ENCODE peak calls at places on chromosomes 13 and 19, in six cellular contexts. I, S, Q, L, Z and N are unnamed samples.

GRCh38 chr19:3324405-3324856 is 42.0 kb upstream of the NFIC start:
- DNase-seq in I (peak; percentile 48), S (peak; percentile 4), Q (peak; percentile 78), L (peak; percentile 72), Z (peak; percentile 88), N (peak; percentile 67)

GRCh38 chr13:28545583-28546333 is 50.8 kb upstream of the FLT1 start:
- DNase-seq in I (no peak), S (peak; percentile 67), Q (peak; percentile 36), L (no peak), Z (no peak), N (no peak)

GRCh38 chr13:89925107-89925506 is 1422.4 kb upstream of the MIR17HG start:
- DNase-seq in I (peak; percentile 20), S (no peak), Q (no peak), L (peak; percentile 57), Z (no peak), N (no peak)

GRCh38 chr19:6062274-6062673 is 48.0 kb downstream of the RFX2 start:
- DNase-seq in I (no peak), S (no peak), Q (peak; percentile 57), L (no peak), Z (peak; percentile 32), N (no peak)

GRCh38 chr19:50162988-50163387 is at the start of gene IZUMO2:
- DNase-seq in I (no peak), S (no peak), Q (no peak), L (no peak), Z (no peak), N (no peak)

GRCh38 chr19:48424694-48425219 is 21.0 kb upstream of the GRWD1 start:
- DNase-seq in I (no peak), S (no peak), Q (no peak), L (no peak), Z (no peak), N (no peak)

GRCh38 chr19:776549-776948 is 20.7 kb upstream of the PTBP1 start:
- DNase-seq in I (no peak), S (no peak), Q (no peak), L (no peak), Z (no peak), N (no peak)

GRCh38 chr19:3983936-3984583 is 1.2 kb downstream of the EEF2 start:
- DNase-seq in I (no peak), S (no peak), Q (peak; percentile 70), L (no peak), Z (peak; percentile 54), N (no peak)

GRCh38 chr13:40640845-40641458 is 25.5 kb downstream of the FOXO1 start:
- DNase-seq in I (no peak), S (no peak), Q (no peak), L (no peak), Z (no peak), N (no peak)

GRCh38 chr13:50334092-50334778 is 319.0 kb downstream of the KCNRG start:
- DNase-seq in I (no peak), S (no peak), Q (no peak), L (no peak), Z (no peak), N (no peak)

GRCh38 chr13:51659276-51660127 is 75.2 kb downstream of the WDFY2 start:
- DNase-seq in I (no peak), S (no peak), Q (no peak), L (no peak), Z (no peak), N (no peak)

GRCh38 chr13:87274209-87274819 is 396.9 kb upstream of the SLITRK5 start:
- DNase-seq in I (peak; percentile 10), S (no peak), Q (peak; percentile 17), L (peak; percentile 59), Z (no peak), N (no peak)

GRCh38 chr13:109771926-109772325 is 14.5 kb downstream of the IRS2 start:
- DNase-seq in I (no peak), S (no peak), Q (no peak), L (no peak), Z (no peak), N (no peak)

GRCh38 chr19:47095707-47096704 is 17.6 kb downstream of the ZC3H4 start:
- DNase-seq in I (no peak), S (no peak), Q (peak; percentile 96), L (peak; percentile 69), Z (no peak), N (no peak)

GRCh38 chr13:24184265-24184841 is 23.8 kb downstream of the SPATA13 start:
- DNase-seq in I (no peak), S (no peak), Q (no peak), L (no peak), Z (no peak), N (no peak)

GRCh38 chr19:771332-771785 is 20.4 kb downstream of the MISP start:
- DNase-seq in I (peak; percentile 58), S (no peak), Q (no peak), L (peak; percentile 64), Z (no peak), N (no peak)

GRCh38 chr19:50334741-50335421 is 5.7 kb upstream of the KCNC3 start:
- DNase-seq in I (no peak), S (no peak), Q (no peak), L (no peak), Z (no peak), N (no peak)

GRCh38 chr19:12946092-12946845 is 607 bp downstream of the RAD23A start:
- DNase-seq in I (peak; percentile 84), S (peak; percentile 39), Q (peak; percentile 74), L (peak; percentile 67), Z (peak; percentile 68), N (peak; percentile 40)

GRCh38 chr19:10756371-10756770 is 38.5 kb downstream of the DNM2 start:
- DNase-seq in I (no peak), S (no peak), Q (no peak), L (no peak), Z (no peak), N (no peak)

GRCh38 chr13:112374271-112374670 is 1.9 kb upstream of the SPACA7 start:
- DNase-seq in I (no peak), S (no peak), Q (no peak), L (no peak), Z (no peak), N (no peak)

GRCh38 chr19:33000910-33001309 is 28.9 kb downstream of the FAAP24 start:
- DNase-seq in I (no peak), S (no peak), Q (no peak), L (no peak), Z (no peak), N (no peak)

GRCh38 chr19:11151181-11151580 is 4.4 kb downstream of the SPC24 start:
- DNase-seq in I (no peak), S (no peak), Q (no peak), L (no peak), Z (no peak), N (no peak)

GRCh38 chr19:35454663-35455062 is 6.6 kb downstream of the FFAR2 start:
- DNase-seq in I (no peak), S (no peak), Q (no peak), L (no peak), Z (no peak), N (no peak)

GRCh38 chr13:49587311-49587847 is 2.0 kb upstream of the RCBTB1 start:
- DNase-seq in I (no peak), S (no peak), Q (no peak), L (no peak), Z (no peak), N (no peak)

GRCh38 chr19:5961969-5962945 is 15.7 kb downstream of the RANBP3 start:
- DNase-seq in I (peak; percentile 16), S (peak; percentile 98), Q (peak; percentile 75), L (no peak), Z (peak; percentile 51), N (peak; percentile 50)

GRCh38 chr19:50030225-50030624 is 4.4 kb downstream of the ZNF473 start:
- DNase-seq in I (no peak), S (no peak), Q (no peak), L (no peak), Z (no peak), N (no peak)

GRCh38 chr13:41345165-41345920 is 34.3 kb downstream of the NAA16 start:
- DNase-seq in I (no peak), S (no peak), Q (no peak), L (no peak), Z (no peak), N (no peak)

GRCh38 chr19:7679017-7679720 is 1.5 kb upstream of the TRAPPC5 start:
- DNase-seq in I (no peak), S (no peak), Q (peak; percentile 43), L (peak; percentile 41), Z (peak; percentile 73), N (peak; percentile 71)

GRCh38 chr19:6091771-6092291 is 18.5 kb downstream of the RFX2 start:
- DNase-seq in I (no peak), S (no peak), Q (peak; percentile 50), L (no peak), Z (no peak), N (no peak)

GRCh38 chr13:49836516-49836915 is 44.0 kb upstream of the KPNA3 start:
- DNase-seq in I (no peak), S (no peak), Q (no peak), L (peak; percentile 13), Z (no peak), N (no peak)

GRCh38 chr19:18366027-18366435 is 19.9 kb upstream of the GDF15 start:
- DNase-seq in I (no peak), S (peak; percentile 16), Q (no peak), L (no peak), Z (no peak), N (no peak)

GRCh38 chr13:79354285-79354684 is 51.8 kb downstream of the RBM26 start:
- DNase-seq in I (no peak), S (no peak), Q (no peak), L (no peak), Z (no peak), N (no peak)